ENCODE peak calls at places on chromosomes 7 and 10, in six cellular contexts. L, I, K, S, E and O are unnamed samples.

GRCh38 chr7:29490094-29490607 is 73.5 kb upstream of the PRR15 start:
- DNase-seq in L (no peak), I (no peak), K (no peak), S (peak), E (no peak), O (no peak)

GRCh38 chr7:39750253-39750994 is 127.1 kb downstream of the RALA start:
- DNase-seq in L (no peak), I (no peak), K (no peak), S (no peak), E (no peak), O (no peak)

GRCh38 chr10:32197423-32197822 is 141.2 kb upstream of the KIF5B start:
- DNase-seq in L (no peak), I (no peak), K (no peak), S (no peak), E (no peak), O (no peak)

GRCh38 chr10:28722065-28722803 is 44.9 kb downstream of the BAMBI start:
- DNase-seq in L (no peak), I (no peak), K (peak), S (no peak), E (peak), O (no peak)

GRCh38 chr7:96212474-96212873 is 109.4 kb downstream of the SLC25A13 start:
- DNase-seq in L (no peak), I (no peak), K (no peak), S (no peak), E (no peak), O (no peak)

GRCh38 chr7:130356121-130356759 is 11.6 kb downstream of the CPA5 start:
- DNase-seq in L (peak), I (no peak), K (peak), S (no peak), E (no peak), O (no peak)

GRCh38 chr7:23468721-23469149 is 1.6 kb downstream of the IGF2BP3 start:
- DNase-seq in L (no peak), I (no peak), K (no peak), S (no peak), E (peak), O (no peak)

GRCh38 chr10:7913122-7913872 is 95.0 kb downstream of the TAF3 start:
- DNase-seq in L (no peak), I (no peak), K (no peak), S (no peak), E (no peak), O (no peak)

DNA sequence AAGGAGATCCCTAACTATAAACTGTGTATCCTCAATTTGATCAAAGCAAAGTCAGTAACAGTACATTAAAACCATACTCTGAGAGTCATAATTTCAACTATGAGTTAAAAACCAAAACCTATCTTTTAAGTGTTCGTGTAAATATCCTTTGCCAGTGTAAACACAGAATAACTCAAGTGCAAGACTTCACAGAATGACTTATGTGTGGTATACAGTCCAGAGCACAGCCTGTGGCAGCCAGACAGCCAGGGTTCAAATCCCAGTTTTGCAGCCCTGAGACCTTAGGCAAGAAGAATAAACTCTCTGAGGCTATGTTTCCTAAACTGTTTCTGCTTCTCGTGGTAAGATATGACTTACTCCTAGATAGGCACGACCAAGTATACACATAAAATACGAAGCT is 30.4 kb upstream of the NEBL start:
- DNase-seq in L (no peak), I (no peak), K (no peak), S (peak), E (no peak), O (no peak)
- TF ChIP-seq POLR2AphosphoS5 in L (no peak), I (no peak), K (no peak), S (no peak), E (no peak), O (no peak)

DNA sequence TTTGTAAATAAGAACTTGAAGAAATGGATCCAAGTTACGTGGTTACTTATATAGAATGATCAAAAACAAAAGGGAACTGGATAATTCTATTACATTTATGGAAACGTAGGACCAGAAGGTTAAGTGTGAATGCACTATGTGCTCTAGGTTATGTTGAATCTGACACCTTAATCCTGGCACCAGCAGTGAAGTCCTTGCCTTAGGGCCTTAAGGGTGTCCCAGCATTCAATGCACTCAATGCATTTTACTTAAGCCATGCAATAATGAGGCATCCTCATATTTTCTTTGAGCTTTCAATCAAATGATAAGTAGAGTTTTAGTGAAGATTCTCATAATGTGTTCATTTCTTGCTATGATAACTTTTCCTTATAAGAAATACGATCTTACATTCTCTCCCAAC is 178.3 kb upstream of the AGR3 start:
- DNase-seq in L (no peak), I (no peak), K (no peak), S (no peak), E (no peak), O (no peak)
- TF ChIP-seq POLR2AphosphoS5 in L (no peak), I (no peak), K (no peak), S (no peak), E (no peak), O (no peak)

GRCh38 chr7:108211382-108212201 is 81.4 kb upstream of the LAMB4 start:
- DNase-seq in L (no peak), I (peak), K (no peak), S (no peak), E (no peak), O (no peak)
- TF ChIP-seq POLR2AphosphoS5 in L (no peak), I (peak), K (no peak), S (no peak), E (no peak), O (peak)

GRCh38 chr7:116273918-116274301 is 63.6 kb downstream of the TES start:
- DNase-seq in L (no peak), I (no peak), K (no peak), S (no peak), E (no peak), O (no peak)

GRCh38 chr7:116271161-116271979 is 61.0 kb downstream of the TES start:
- DNase-seq in L (no peak), I (no peak), K (no peak), S (no peak), E (no peak), O (no peak)

GRCh38 chr7:116277070-116277469 is 66.7 kb downstream of the TES start:
- DNase-seq in L (no peak), I (no peak), K (no peak), S (no peak), E (no peak), O (no peak)

GRCh38 chr7:116271980-116272886 is 61.9 kb downstream of the TES start:
- DNase-seq in L (no peak), I (no peak), K (no peak), S (no peak), E (no peak), O (no peak)

GRCh38 chr7:116273283-116273917 is 63.1 kb downstream of the TES start:
- DNase-seq in L (no peak), I (no peak), K (no peak), S (no peak), E (no peak), O (no peak)
- TF ChIP-seq POLR2AphosphoS5 in L (no peak), I (no peak), K (no peak), S (no peak), E (no peak), O (no peak)

DNA sequence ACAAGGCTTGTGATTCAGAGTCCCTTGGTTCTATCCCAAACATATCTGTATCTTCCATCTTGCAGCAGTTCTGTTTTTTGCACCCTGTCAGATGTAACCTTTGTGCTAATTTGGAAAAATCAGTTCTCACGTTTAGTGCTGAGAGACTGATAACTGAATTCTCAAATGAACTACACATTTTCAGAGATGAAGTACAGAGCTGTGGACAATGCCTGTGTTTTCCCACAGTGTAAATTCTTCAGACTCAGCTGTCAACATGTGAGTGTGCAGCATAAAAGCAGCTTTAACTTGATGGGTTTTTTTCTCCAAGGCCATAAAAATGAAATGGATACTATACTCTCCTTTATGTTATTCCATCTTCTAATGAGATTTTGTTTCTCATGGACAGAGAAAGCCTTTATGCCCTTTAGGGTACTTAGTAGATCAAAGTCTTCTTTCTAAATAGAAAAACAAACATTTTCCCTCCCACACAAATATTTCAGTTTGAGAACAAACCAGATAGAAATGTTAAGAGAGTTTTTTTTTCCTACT is 150.9 kb downstream of the SEMA3A start:
- DNase-seq in L (no peak), I (no peak), K (no peak), S (no peak), E (no peak), O (no peak)
- TF ChIP-seq POLR2AphosphoS5 in L (no peak), I (no peak), K (no peak), S (no peak), E (no peak), O (no peak)

GRCh38 chr10:34290412-34291082 is 524.5 kb downstream of the PARD3 start:
- DNase-seq in L (no peak), I (no peak), K (no peak), S (no peak), E (no peak), O (no peak)
- TF ChIP-seq POLR2AphosphoS5 in L (no peak), I (no peak), K (no peak), S (peak), E (no peak), O (no peak)